ENCODE peak calls at places on chromosome 1, in four cellular contexts. E is stomach, U is suprapubic skin, P is spleen. K is an unnamed sample. For H3K4me1, the result is how much of the 10 kb centered on the place peaks cover.

GRCh38 chr1:93631626-93632365 is 49.8 kb downstream of the BCAR3 start:
- DNase-seq in U (no peak), P (no peak), E (no peak), K (no peak)

GRCh38 chr1:180123463-180123936 is 31.2 kb upstream of the QSOX1 start:
- DNase-seq in U (no peak), P (no peak), E (no peak), K (no peak)

GRCh38 chr1:56864430-56864829 is 9.8 kb downstream of the C8A start:
- DNase-seq in U (no peak), P (no peak), E (no peak), K (no peak)

GRCh38 chr1:68221001-68221970 is 11.0 kb downstream of the WLS start:
- DNase-seq in E (no peak), P (no peak), U (no peak), K (no peak)

GRCh38 chr1:44483089-44483488 is 78.0 kb downstream of the RNF220 start:
- DNase-seq in E (no peak), P (no peak), U (no peak), K (no peak)

GRCh38 chr1:5940723-5941407 is 51.4 kb downstream of the NPHP4 start:
- DNase-seq in E (no peak), U (no peak), P (no peak), K (no peak)

GRCh38 chr1:121546830-121547680 is 362.3 kb downstream of the SRGAP2C start:
- DNase-seq in U (no peak), E (no peak), P (no peak), K (no peak)

GRCh38 chr1:55987491-55988255 is 591.7 kb downstream of the PLPP3 start:
- DNase-seq in E (no peak), P (no peak), U (no peak), K (no peak)

GRCh38 chr1:221439734-221440436 is 302.0 kb downstream of the DUSP10 start:
- DNase-seq in P (no peak), E (no peak), U (no peak), K (no peak)

GRCh38 chr1:147700042-147700711 is 29.9 kb upstream of the ACP6 start:
- DNase-seq in U (no peak), P (no peak), E (peak), K (no peak)

GRCh38 chr1:9198538-9199361 is 35.8 kb upstream of the H6PD start:
- DNase-seq in P (no peak), U (no peak), E (no peak), K (no peak)

GRCh38 chr1:174768949-174769348 is 230.8 kb upstream of the CACYBP start:
- DNase-seq in E (no peak), U (no peak), P (no peak), K (no peak)

GRCh38 chr1:151811181-151811580 is 6.0 kb upstream of the LINGO4 start:
- DNase-seq in U (no peak), E (no peak), P (no peak), K (no peak)

GRCh38 chr1:230067871-230068814 is 1.1 kb downstream of the GALNT2 start:
- DNase-seq in E (peak), U (peak), P (peak), K (peak)

GRCh38 chr1:25253911-25254310 is 6.7 kb upstream of the RSRP1 start:
- DNase-seq in U (no peak), E (no peak), P (no peak), K (no peak)

GRCh38 chr1:187621961-187622360 is 793.2 kb downstream of the PLA2G4A start:
- DNase-seq in P (no peak), U (no peak), E (no peak), K (no peak)

GRCh38 chr1:154747841-154748766 is 122.0 kb downstream of the KCNN3 start:
- DNase-seq in E (no peak), U (no peak), P (no peak), K (no peak)

GRCh38 chr1:244836135-244836521 is 670 bp downstream of the COX20 start:
- DNase-seq in E (no peak), P (no peak), U (no peak), K (no peak)
- H3K4me1 ChIP-seq in E (half or more), P (half or more), U (under half), K (under half)

DNA sequence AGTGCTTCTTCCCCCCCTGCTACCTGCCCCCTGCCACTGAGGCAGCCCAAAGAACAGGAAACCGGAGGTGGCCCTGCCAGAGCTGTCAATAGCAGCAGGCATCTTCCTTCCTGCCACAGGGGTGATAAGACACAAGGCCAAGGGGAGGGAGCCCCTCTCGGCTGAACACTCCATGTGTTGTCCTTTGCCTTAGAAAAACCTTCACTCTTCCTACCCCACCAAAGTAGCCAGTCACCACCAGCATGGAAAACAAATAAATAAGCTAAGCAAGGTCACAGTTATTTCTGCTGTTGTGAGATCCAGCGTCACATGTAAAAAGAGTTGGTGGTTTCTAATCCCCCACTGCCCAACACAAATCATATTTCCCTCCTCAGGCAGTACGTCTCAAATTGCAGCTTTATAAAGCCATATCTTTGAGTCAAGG is 104.8 kb upstream of the DPT start:
- DNase-seq in U (no peak), P (peak), E (no peak), K (no peak)
- TF ChIP-seq POLR2AphosphoS5 in U (no peak), P (no peak), E (no peak), K (no peak)

GRCh38 chr1:207335695-207336363 is 14.4 kb downstream of the CD55 start:
- DNase-seq in P (no peak), E (no peak), U (no peak), K (no peak)

GRCh38 chr1:207342351-207342750 is 20.9 kb downstream of the CD55 start:
- DNase-seq in U (no peak), P (no peak), E (no peak), K (no peak)

GRCh38 chr1:207333620-207334019 is 12.1 kb downstream of the CD55 start:
- DNase-seq in P (no peak), U (no peak), E (no peak), K (no peak)

DNA sequence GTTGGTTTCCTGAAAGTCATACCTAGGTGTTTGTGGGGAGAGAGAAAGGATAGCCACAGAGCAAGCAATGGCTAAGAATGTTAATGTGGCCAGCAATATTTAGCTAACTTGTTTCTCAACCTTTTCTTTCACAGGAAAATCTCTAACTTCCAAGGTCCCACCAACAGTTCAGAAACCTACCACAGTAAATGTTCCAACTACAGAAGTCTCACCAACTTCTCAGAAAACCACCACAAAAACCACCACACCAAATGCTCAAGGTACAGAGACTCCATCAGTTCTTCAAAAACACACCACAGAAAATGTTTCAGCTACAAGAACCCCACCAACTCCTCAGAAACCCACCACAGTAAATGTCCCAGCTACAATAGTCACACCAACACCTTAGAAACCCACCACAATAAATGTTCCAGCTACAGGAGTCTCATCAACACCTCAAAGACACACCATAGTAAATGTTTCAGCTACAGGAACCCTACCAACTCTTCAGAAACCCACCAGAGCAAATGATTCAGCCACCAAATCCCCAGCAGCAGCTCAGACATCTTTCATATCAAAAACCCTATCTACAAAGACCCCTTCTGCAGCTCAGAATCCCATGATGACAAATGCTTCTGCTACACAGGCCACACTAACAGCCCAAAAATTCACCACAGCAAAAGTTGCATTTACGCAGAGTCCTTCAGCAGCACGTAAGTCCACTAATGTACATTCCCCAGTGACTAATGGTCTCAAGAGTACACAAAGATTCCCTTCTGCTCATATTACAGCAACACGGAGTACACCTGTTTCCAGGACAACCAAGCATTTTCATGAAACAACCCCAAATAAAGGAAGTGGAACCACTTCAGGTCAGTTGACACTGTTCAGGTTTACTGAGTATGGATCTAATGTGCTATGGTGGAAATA is 15.3 kb downstream of the CD55 start:
- DNase-seq in U (no peak), P (no peak), E (no peak), K (no peak)
- H3K4me3 ChIP-seq in U (no peak), P (no peak), E (no peak), K (no peak)

DNA sequence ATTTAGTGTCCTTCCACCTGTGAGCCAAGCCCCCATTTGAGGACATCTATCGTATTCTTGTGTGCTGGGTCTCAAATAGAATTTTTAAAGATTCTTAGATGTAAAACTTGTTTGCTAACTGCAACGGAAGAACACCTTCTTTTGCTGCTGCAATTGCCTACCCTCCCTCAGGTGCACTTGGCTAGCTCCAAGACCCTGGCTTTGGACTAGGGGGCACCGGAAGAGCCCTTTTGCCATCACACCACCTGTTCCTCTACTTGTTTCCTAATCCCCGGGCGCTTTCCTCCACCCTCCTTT is 1.1 kb upstream of the HMGN2 start:
- DNase-seq in P (no peak), E (no peak), U (no peak), K (no peak)
- H3K4me1 ChIP-seq in P (half or more), E (under half), U (half or more), K (under half)

DNA sequence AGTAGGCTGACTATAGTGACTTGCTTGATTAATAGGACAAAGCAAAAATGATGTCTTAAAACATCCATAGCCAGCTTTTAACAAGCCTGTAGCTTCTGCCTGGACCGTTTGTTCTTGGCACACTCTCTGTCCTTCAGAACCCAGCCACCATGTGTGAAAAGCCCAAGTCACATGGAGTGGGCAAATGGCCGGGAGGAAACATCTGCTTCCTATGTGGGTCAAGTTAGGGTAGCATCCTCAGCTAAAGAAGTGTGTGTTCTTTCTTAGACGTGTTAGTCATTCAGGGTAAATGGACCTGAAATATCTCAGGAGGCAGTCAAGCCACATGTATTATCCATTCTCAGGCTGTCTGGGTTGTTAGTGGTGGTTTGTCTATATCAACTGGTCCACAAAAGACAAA is 23.4 kb downstream of the RD3 start:
- DNase-seq in U (no peak), P (no peak), E (no peak), K (no peak)
- TF ChIP-seq POLR2AphosphoS5 in U (no peak), P (peak), E (peak), K (peak)

DNA sequence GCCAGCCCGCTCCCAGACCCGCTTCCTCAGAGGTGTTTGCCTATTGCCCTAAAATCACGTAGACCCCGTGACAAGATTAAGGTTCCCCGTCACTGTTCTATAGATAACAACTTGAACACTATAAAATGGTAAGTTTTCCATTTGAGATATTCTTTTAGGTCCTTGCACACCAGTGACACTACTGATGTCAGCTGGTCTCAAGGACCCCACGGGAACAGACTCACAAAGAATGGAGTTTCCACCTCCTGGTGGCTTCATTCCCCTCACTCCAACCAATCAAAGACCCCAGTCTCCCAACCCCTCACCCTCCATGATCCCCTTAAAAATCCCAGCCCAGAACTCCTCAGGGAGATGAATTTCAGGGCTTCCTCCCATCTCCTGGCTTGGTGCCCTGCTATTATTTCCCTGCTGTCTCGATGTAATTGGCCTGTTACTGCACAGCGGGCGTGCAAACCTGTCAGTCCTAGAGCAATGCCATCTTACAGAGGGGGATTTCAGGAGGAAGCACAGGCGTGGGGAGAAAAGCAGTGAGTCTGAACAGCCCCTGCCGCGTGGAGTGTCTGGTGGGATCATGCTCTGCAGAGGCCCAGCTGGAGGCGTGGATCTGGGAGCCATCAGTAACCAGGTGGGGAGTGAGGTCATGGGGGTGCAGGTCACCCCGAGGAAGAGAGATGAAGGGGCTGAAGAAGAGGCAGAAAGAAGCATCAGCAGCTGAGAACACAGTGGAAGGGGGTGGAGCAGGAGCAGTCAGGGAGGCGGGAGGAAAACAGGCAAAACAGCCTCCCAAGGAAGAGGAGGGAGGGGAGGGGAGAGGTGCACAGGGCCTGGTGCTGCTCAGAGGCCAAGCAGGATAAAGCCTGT is 35.1 kb upstream of the LBR start:
- DNase-seq in P (peak), E (no peak), U (peak), K (no peak)
- H3K4me3 ChIP-seq in P (no peak), E (no peak), U (no peak), K (no peak)

DNA sequence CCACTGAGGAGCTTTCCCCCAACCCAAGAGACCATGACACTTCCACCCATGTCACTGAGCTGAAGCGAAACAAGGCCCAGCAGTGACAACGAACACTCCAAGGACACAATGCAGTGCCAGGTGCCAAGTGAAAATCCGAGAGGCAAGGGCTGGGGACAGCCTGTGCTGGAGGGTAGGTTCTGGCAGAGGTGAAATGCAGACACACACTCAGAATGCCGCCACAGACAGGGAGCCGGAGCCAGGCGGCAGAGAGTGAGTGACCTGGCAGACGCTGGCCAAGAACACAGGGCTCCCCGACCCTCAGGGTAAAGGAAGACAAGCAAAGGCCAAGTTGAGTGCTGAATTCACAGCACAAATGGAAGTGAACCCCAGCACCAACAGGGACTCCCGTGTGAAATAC is 78.9 kb downstream of the CD46 start:
- DNase-seq in U (no peak), P (no peak), E (peak), K (no peak)
- H3K4me1 ChIP-seq in U (half or more), P (half or more), E (half or more), K (under half)

GRCh38 chr1:97849350-97850339 is 71.2 kb downstream of the DPYD start:
- DNase-seq in P (no peak), U (no peak), E (no peak), K (no peak)
- TF ChIP-seq POLR2AphosphoS5 in P (no peak), U (no peak), E (no peak), K (no peak)

GRCh38 chr1:8002329-8003320 is 23.5 kb downstream of the ERRFI1 start:
- DNase-seq in P (no peak), E (no peak), U (no peak), K (no peak)

GRCh38 chr1:8004803-8005573 is 21.1 kb downstream of the ERRFI1 start:
- DNase-seq in E (peak), P (no peak), U (peak), K (peak)

GRCh38 chr1:8004113-8004802 is 21.9 kb downstream of the ERRFI1 start:
- DNase-seq in E (no peak), U (peak), P (no peak), K (peak)

GRCh38 chr1:8006037-8006963 is 19.8 kb downstream of the ERRFI1 start:
- DNase-seq in U (no peak), P (no peak), E (no peak), K (no peak)

GRCh38 chr1:8003431-8004112 is 22.5 kb downstream of the ERRFI1 start:
- DNase-seq in U (no peak), E (no peak), P (no peak), K (no peak)
- H3K4me3 ChIP-seq in U (no peak), E (no peak), P (no peak), K (no peak)

GRCh38 chr1:52424238-52424637 is 19.8 kb downstream of the PRPF38A start:
- DNase-seq in P (no peak), E (no peak), U (no peak), K (no peak)
- H3K4me1 ChIP-seq in P (under half), E (under half), U (under half), K (under half)